ENCODE peak calls at places on chromosomes 11 and 22, in six cellular contexts. G, K, E, Q, L and W are unnamed samples.

GRCh38 chr11:46305295-46305694 is 27.8 kb downstream of the CREB3L1 start:
- DNase-seq in G (no peak), K (no peak), E (no peak), Q (no peak), L (no peak), W (no peak)

GRCh38 chr22:27045103-27045940 is 387.9 kb downstream of the MIAT start:
- DNase-seq in G (no peak), K (no peak), E (no peak), Q (no peak), L (no peak), W (peak; percentile 25)

GRCh38 chr22:48357196-48357595 is 1470.5 kb downstream of the BRD1 start:
- DNase-seq in G (no peak), K (no peak), E (peak; percentile 36), Q (no peak), L (no peak), W (no peak)

GRCh38 chr11:69636512-69636866 is 4.5 kb upstream of the CCND1 start:
- DNase-seq in G (no peak), K (no peak), E (no peak), Q (no peak), L (peak; percentile 62), W (no peak)

GRCh38 chr11:67178878-67179277 is 59.8 kb downstream of the KDM2A start:
- DNase-seq in G (no peak), K (no peak), E (no peak), Q (no peak), L (no peak), W (no peak)

GRCh38 chr11:47551086-47551485 is 1.8 kb downstream of the CELF1 start:
- DNase-seq in G (peak; percentile 48), K (no peak), E (no peak), Q (no peak), L (no peak), W (no peak)

GRCh38 chr11:128283445-128283844 is 303.9 kb downstream of the ETS1 start:
- DNase-seq in G (no peak), K (no peak), E (no peak), Q (no peak), L (no peak), W (no peak)

GRCh38 chr11:120096756-120097191 is 41.1 kb downstream of the TRIM29 start:
- DNase-seq in G (peak; percentile 75), K (no peak), E (no peak), Q (no peak), L (no peak), W (no peak)

GRCh38 chr11:124602193-124602592 is 9.0 kb upstream of the PANX3 start:
- DNase-seq in G (no peak), K (no peak), E (no peak), Q (no peak), L (no peak), W (peak; percentile 42)

GRCh38 chr22:33831207-33831606 is 89.1 kb downstream of the LARGE1 start:
- DNase-seq in G (no peak), K (no peak), E (no peak), Q (no peak), L (no peak), W (no peak)

GRCh38 chr22:23180301-23180892 is at the start of gene BCR:
- DNase-seq in G (peak; percentile 100), K (peak; percentile 58), E (peak; percentile 93), Q (peak; percentile 58), L (peak; percentile 83), W (peak; percentile 81)

GRCh38 chr11:4017129-4017528 is 77.5 kb upstream of the RRM1 start:
- DNase-seq in G (no peak), K (no peak), E (no peak), Q (no peak), L (no peak), W (no peak)

GRCh38 chr11:96204721-96205459 is 138.1 kb downstream of the MAML2 start:
- DNase-seq in G (no peak), K (no peak), E (no peak), Q (no peak), L (no peak), W (no peak)

GRCh38 chr11:77779935-77780334 is 40.6 kb downstream of the RSF1 start:
- DNase-seq in G (no peak), K (no peak), E (no peak), Q (no peak), L (no peak), W (no peak)

GRCh38 chr11:128814856-128815705 is 52.0 kb downstream of the KCNJ1 start:
- DNase-seq in G (no peak), K (peak; percentile 51), E (no peak), Q (no peak), L (no peak), W (peak; percentile 16)

GRCh38 chr11:70289582-70289981 is 19.1 kb downstream of the PPFIA1 start:
- DNase-seq in G (no peak), K (no peak), E (no peak), Q (no peak), L (no peak), W (no peak)

GRCh38 chr22:47089374-47089773 is 326.9 kb downstream of the TBC1D22A start:
- DNase-seq in G (peak; percentile 11), K (no peak), E (no peak), Q (no peak), L (no peak), W (no peak)

GRCh38 chr11:8381871-8382396 is 118.3 kb upstream of the LMO1 start:
- DNase-seq in G (no peak), K (no peak), E (peak; percentile 69), Q (no peak), L (no peak), W (no peak)

GRCh38 chr11:106424111-106424510 is 346.6 kb downstream of the AASDHPPT start:
- DNase-seq in G (no peak), K (no peak), E (no peak), Q (no peak), L (no peak), W (peak; percentile 1)

GRCh38 chr22:49453816-49454215 is 373.9 kb downstream of the BRD1 start:
- DNase-seq in G (no peak), K (no peak), E (no peak), Q (no peak), L (no peak), W (no peak)

GRCh38 chr22:38490915-38491314 is 15.2 kb downstream of the DDX17 start:
- DNase-seq in G (no peak), K (peak; percentile 61), E (peak; percentile 19), Q (no peak), L (peak; percentile 77), W (no peak)

GRCh38 chr11:1924121-1924520 is 4.6 kb downstream of the TNNT3 start:
- DNase-seq in G (no peak), K (no peak), E (peak; percentile 72), Q (no peak), L (no peak), W (no peak)

GRCh38 chr11:73384871-73385692 is 8.9 kb downstream of the RELT start:
- DNase-seq in G (peak; percentile 73), K (no peak), E (peak; percentile 97), Q (no peak), L (peak; percentile 49), W (no peak)

GRCh38 chr11:73386568-73386967 is 10.4 kb downstream of the RELT start:
- DNase-seq in G (no peak), K (no peak), E (no peak), Q (no peak), L (no peak), W (no peak)

GRCh38 chr11:73384531-73384870 is 8.3 kb downstream of the RELT start:
- DNase-seq in G (no peak), K (no peak), E (no peak), Q (no peak), L (no peak), W (no peak)

GRCh38 chr11:73387594-73388021 is 11.4 kb downstream of the RELT start:
- DNase-seq in G (no peak), K (no peak), E (no peak), Q (no peak), L (no peak), W (no peak)

DNA sequence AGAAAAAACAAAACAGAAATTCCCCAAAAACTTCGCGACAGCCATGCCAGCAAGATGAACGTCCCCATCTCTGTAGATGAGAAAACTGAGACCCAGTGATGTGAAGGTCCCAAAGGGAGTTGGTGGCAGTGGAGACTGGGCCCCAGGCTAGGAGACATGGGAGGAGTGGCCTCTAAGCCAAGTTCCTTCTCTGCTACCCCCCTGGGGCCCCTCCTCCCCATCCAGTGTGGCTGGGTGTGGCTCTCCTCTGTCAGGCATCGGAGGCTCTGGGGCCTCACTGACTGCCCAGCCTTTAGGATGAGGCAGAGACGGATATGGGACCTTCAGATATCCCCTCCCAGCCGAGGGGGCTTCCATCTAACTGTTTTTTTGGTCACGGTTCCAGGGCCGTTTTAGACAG is 9.8 kb downstream of the RELT start:
- DNase-seq in G (peak; percentile 83), K (no peak), E (peak; percentile 94), Q (no peak), L (no peak), W (no peak)
- TF ChIP-seq POLR2A in G (no peak), K (no peak), E (no peak), Q (no peak), L (no peak), W (no peak)

GRCh38 chr22:31102441-31103081 is 4.8 kb downstream of the SELENOM start:
- DNase-seq in G (no peak), K (peak; percentile 60), E (peak; percentile 62), Q (no peak), L (peak; percentile 69), W (peak; percentile 58)
- TF ChIP-seq POLR2A in G (no peak), K (no peak), E (no peak), Q (no peak), L (no peak), W (no peak)

GRCh38 chr22:50507991-50508884 is at the start of gene NCAPH2:
- DNase-seq in G (peak; percentile 97), K (peak; percentile 90), E (peak; percentile 99), Q (peak; percentile 95), L (peak; percentile 98), W (peak; percentile 90)
- TF ChIP-seq POLR2A in G (peak; percentile 86), K (peak; percentile 66), E (peak; percentile 56), Q (peak; percentile 79), L (no peak), W (peak; percentile 66)

DNA sequence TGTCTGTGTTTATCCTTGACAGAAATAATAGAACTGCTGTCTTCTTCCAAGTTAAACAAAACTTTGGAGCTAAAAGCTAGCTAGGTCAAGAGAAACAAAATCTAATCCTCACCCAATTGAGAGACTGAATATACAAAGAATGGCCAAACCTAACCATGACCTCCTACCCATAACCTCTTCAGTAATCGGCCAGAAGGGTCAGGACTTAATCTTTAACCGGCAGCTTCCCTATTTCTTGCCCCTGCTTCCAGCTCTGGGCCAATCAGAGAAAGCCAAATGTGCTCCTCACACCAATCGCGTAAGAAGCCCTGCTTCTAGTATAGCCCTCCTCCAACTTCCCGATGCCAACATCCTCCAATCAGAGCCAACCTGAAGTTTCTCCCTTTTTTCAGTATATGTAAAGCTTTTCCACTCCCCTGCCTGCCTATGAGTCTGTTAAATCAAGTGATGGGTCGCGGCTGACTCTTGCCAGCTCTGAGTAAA is 1.7 kb upstream of the DDX6 start:
- DNase-seq in G (peak; percentile 92), K (peak; percentile 22), E (peak; percentile 84), Q (peak; percentile 73), L (peak; percentile 68), W (no peak)
- TF ChIP-seq POLR2A in G (peak; percentile 78), K (peak; percentile 47), E (peak; percentile 83), Q (peak; percentile 68), L (no peak), W (no peak)